ENCODE peak calls at places on chromosomes 5 and 9, in eight cellular contexts. P is activated effector memory CD4-positive, alpha-beta T cell treated with anti-CD3 and anti-CD28 coated beads, Interleukin-2, amount 50 U/mL, for 16 hours; W is fibroblast of lung; Y is stromal cell of bone marrow; O is uterus; A is brain microvascular endothelial cell; T is SW 1271; F is fibroblast of the conjunctiva. J is an unnamed sample.

GRCh38 chr5:98586581-98586980 is 186.9 kb upstream of the RGMB start:
- DNase-seq in P (no peak), W (no peak), Y (no peak), O (no peak), A (no peak), T (no peak), F (no peak), J (no peak)

GRCh38 chr5:1429066-1429465 is 16.2 kb downstream of the SLC6A3 start:
- DNase-seq in P (peak), W (no peak), Y (no peak), O (no peak), A (no peak), T (no peak), F (no peak), J (no peak)

GRCh38 chr5:114335391-114335790 is 26.5 kb upstream of the KCNN2 start:
- DNase-seq in P (no peak), W (no peak), Y (no peak), O (no peak), A (no peak), T (no peak), F (no peak), J (no peak)

GRCh38 chr5:180291234-180291940 is 496 bp downstream of the MAPK9 start:
- DNase-seq in P (no peak), W (no peak), Y (no peak), O (peak), A (no peak), T (peak), F (no peak), J (no peak)

GRCh38 chr5:110288766-110289165 is 437.7 kb downstream of the TMEM232 start:
- DNase-seq in P (no peak), W (peak), Y (peak), O (no peak), A (no peak), T (no peak), F (peak), J (peak)

GRCh38 chr5:140219068-140219971 is 44.3 kb downstream of the CYSTM1 start:
- DNase-seq in P (no peak), W (peak), Y (no peak), O (no peak), A (no peak), T (no peak), F (no peak), J (no peak)

GRCh38 chr5:123094227-123094918 is 5.3 kb downstream of the PRDM6 start:
- DNase-seq in P (no peak), W (peak), Y (no peak), O (no peak), A (no peak), T (no peak), F (no peak), J (no peak)

GRCh38 chr5:74289238-74289637 is 351.3 kb downstream of the ENC1 start:
- DNase-seq in P (no peak), W (no peak), Y (no peak), O (no peak), A (no peak), T (no peak), F (no peak), J (no peak)

GRCh38 chr5:93791520-93791972 is 50.1 kb upstream of the POU5F2 start:
- DNase-seq in P (no peak), W (peak), Y (no peak), O (no peak), A (peak), T (no peak), F (no peak), J (no peak)

GRCh38 chr5:177023247-177023703 is 779 bp downstream of the ZNF346 start:
- DNase-seq in P (peak), W (no peak), Y (no peak), O (no peak), A (no peak), T (peak), F (no peak), J (no peak)

GRCh38 chr9:134400283-134400682 is 74.0 kb downstream of the RXRA start:
- DNase-seq in P (no peak), W (no peak), Y (no peak), O (no peak), A (no peak), T (no peak), F (no peak), J (no peak)

GRCh38 chr5:79236364-79236969 is 536 bp downstream of the JMY start:
- DNase-seq in P (peak), W (no peak), Y (no peak), O (peak), A (no peak), T (peak), F (no peak), J (no peak)

GRCh38 chr9:69829484-69829883 is 8.9 kb downstream of the CFAP95 start:
- DNase-seq in P (no peak), W (no peak), Y (no peak), O (no peak), A (no peak), T (no peak), F (no peak), J (no peak)

GRCh38 chr9:129806126-129806525 is 3.1 kb downstream of the TOR1B start:
- DNase-seq in P (no peak), W (no peak), Y (no peak), O (no peak), A (no peak), T (no peak), F (no peak), J (no peak)

GRCh38 chr9:121067655-121068054 is 7.1 kb upstream of the CNTRL start:
- DNase-seq in P (no peak), W (no peak), Y (no peak), O (no peak), A (no peak), T (no peak), F (no peak), J (no peak)

GRCh38 chr9:12705738-12706391 is 12.7 kb downstream of the TYRP1 start:
- DNase-seq in P (no peak), W (no peak), Y (no peak), O (no peak), A (no peak), T (no peak), F (no peak), J (no peak)